ENCODE peak calls at places on chromosomes 1 and 21, in five cellular contexts. E, X, F, R and U are unnamed samples.

GRCh38 chr1:40392206-40392605 is 18.7 kb downstream of the SMAP2 start:
- DNase-seq in E (peak), X (no peak), F (peak), R (no peak), U (no peak)

GRCh38 chr1:40404670-40405462 is 31.3 kb downstream of the SMAP2 start:
- DNase-seq in E (peak), X (no peak), F (peak), R (peak), U (no peak)

GRCh38 chr21:46182548-46183336 is 1.5 kb downstream of the SPATC1L start:
- DNase-seq in E (no peak), X (no peak), F (peak), R (no peak), U (no peak)

GRCh38 chr1:173193639-173194038 is 13.5 kb downstream of the TNFSF4 start:
- DNase-seq in E (no peak), X (no peak), F (peak), R (peak), U (no peak)

GRCh38 chr21:26961704-26962103 is 5.2 kb downstream of the ADAMTS5 start:
- DNase-seq in E (no peak), X (no peak), F (no peak), R (peak), U (peak)

GRCh38 chr21:29753216-29753615 is 186.6 kb downstream of the GRIK1 start:
- DNase-seq in E (peak), X (no peak), F (peak), R (no peak), U (no peak)

GRCh38 chr1:161119379-161120061 is 1.6 kb downstream of the NIT1 start:
- DNase-seq in E (peak), X (peak), F (peak), R (peak), U (no peak)

GRCh38 chr1:160618763-160619274 is 28.0 kb downstream of the SLAMF1 start:
- DNase-seq in E (no peak), X (peak), F (no peak), R (peak), U (no peak)

GRCh38 chr1:234987415-234988159 is 141.1 kb downstream of the TOMM20 start:
- DNase-seq in E (peak), X (peak), F (peak), R (no peak), U (peak)

GRCh38 chr1:228405979-228406265 is 713 bp downstream of the TRIM11 start:
- DNase-seq in E (no peak), X (no peak), F (no peak), R (no peak), U (no peak)

DNA sequence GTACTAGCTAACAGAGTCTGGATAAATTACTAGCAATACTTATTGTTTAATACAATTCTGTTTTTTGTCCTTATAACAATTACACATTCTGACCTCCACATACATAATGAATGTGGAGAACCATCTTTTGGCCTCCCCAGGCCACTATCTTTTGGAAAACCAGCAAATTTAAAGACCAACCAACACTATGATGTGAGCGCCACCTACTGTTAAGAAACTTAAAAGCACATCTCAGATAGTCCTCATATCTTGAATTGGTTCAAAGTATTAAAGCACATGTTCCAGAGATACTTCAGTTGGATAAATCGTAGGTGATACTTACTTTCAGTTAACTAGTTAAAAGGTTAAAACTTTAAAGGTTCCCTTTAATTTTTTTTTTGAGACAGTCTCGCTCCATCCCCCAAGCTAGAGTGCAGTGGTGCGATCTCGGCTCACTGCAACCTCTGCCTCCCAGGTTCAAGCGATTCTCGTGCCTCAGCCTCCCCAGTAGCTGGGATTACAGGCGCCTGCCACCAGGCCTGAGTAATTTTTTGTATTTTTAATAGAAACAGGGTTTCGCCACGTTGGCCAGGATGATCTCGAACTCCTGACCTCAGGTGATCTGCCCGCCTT is 29.3 kb upstream of the USP1 start:
- DNase-seq in E (peak), X (peak), F (peak), R (peak), U (peak)
- TF ChIP-seq CTCF in E (peak), X (peak), F (peak), R (peak), U (peak)

DNA sequence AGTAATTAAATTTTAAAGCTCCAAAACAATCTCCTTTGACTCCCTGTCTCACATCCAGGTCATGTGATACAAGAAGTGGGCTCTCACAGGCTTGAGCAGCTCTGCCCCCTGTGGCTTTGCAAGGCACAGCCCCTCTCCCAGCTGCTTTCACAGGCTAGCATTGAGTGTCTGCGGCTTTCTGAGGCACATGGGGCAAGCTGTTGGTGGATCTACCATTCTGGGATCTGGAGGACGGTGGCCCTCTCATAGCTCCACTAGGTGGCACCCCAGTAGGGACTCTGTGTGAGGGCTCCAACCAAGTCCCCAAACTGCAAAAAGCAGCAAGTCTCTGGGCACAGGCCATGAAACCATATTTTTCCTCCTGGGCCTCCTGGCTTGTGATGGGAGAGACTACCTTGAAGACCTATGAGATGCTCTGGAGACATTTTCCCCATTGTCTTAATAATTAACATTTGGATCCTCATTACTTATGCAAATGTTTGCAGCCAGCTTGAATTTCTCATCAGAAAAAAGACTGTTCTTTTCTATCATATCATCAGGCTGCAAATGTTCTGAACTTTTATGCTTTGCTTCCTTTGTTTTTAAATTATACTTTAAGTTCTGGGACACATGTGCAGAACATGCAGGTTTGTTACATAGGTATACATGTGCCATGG is 554.1 kb upstream of the OLFM3 start:
- DNase-seq in E (no peak), X (no peak), F (peak), R (peak), U (peak)
- TF ChIP-seq CTCF in E (peak), X (peak), F (peak), R (peak), U (no peak)

GRCh38 chr1:219837274-219837993 is 90.9 kb downstream of the SLC30A10 start:
- DNase-seq in E (peak), X (peak), F (peak), R (peak), U (peak)
- TF ChIP-seq CTCF in E (peak), X (peak), F (peak), R (peak), U (peak)

GRCh38 chr21:17903029-17903806 is 84.1 kb upstream of the C21orf91 start:
- DNase-seq in E (no peak), X (peak), F (no peak), R (peak), U (no peak)
- TF ChIP-seq CTCF in E (no peak), X (no peak), F (no peak), R (no peak), U (peak)

GRCh38 chr1:1778827-1779675 is 781 bp upstream of the NADK start:
- DNase-seq in E (no peak), X (peak), F (no peak), R (peak), U (peak)
- TF ChIP-seq CTCF in E (peak), X (peak), F (no peak), R (peak), U (peak)

DNA sequence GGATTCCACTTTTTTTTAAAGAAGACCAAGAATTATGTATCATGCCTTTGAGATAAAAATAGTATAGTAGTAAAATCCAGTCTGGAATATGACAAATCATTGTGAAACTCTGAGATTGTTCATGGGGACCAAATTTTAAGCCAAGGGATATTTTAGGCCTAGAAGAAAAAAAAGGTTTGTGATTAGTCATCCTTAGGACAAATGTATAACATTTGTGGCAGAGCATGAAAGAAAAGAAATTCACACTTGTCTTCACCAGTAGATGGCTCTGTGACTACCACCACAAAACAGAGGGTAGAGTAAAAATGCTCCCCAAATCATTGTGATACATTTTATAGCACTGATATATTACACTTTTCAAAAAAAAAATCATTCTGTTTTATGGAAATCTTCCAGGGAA is 226.1 kb downstream of the KCTD3 start:
- DNase-seq in E (peak), X (peak), F (peak), R (peak), U (no peak)
- TF ChIP-seq CTCF in E (peak), X (no peak), F (peak), R (peak), U (peak)

GRCh38 chr1:25245393-25245792 is 1.9 kb downstream of the RSRP1 start:
- DNase-seq in E (no peak), X (no peak), F (no peak), R (no peak), U (no peak)
- TF ChIP-seq CTCF in E (no peak), X (no peak), F (no peak), R (no peak), U (no peak)

GRCh38 chr1:213982814-213983588 is 4.8 kb upstream of the PROX1 start:
- DNase-seq in E (no peak), X (peak), F (no peak), R (no peak), U (peak)
- TF ChIP-seq CTCF in E (no peak), X (no peak), F (no peak), R (no peak), U (no peak)